ENCODE peak calls at places on chromosome 3, in nine cellular contexts. Y, N, E, X, U, D, C, B and H are unnamed samples.

GRCh38 chr3:133851266-133851906 is 44.3 kb downstream of the RAB6B start:
- DNase-seq in C (no peak), N (no peak), D (no peak), X (no peak), Y (no peak), E (no peak), U (no peak), B (no peak), H (no peak)

GRCh38 chr3:114714237-114714636 is 420.4 kb downstream of the TIGIT start:
- DNase-seq in C (peak), B (no peak), Y (no peak), X (no peak), E (no peak), N (no peak), U (no peak), D (no peak), H (peak)

GRCh38 chr3:61666615-61667320 is 105.4 kb downstream of the PTPRG start:
- DNase-seq in Y (no peak), B (no peak), C (no peak), U (no peak), E (no peak), N (no peak), X (no peak), D (no peak), H (no peak)

GRCh38 chr3:195182470-195182795 is 88.5 kb downstream of the XXYLT1 start:
- DNase-seq in N (no peak), X (peak), C (peak), E (no peak), B (peak), Y (peak), U (no peak), D (no peak), H (no peak)

GRCh38 chr3:155748611-155749365 is 3.9 kb upstream of the PLCH1 start:
- DNase-seq in Y (no peak), X (no peak), N (no peak), E (no peak), D (no peak), B (no peak), C (no peak), U (no peak), H (no peak)

GRCh38 chr3:97131476-97131875 is 317.1 kb downstream of the EPHA6 start:
- DNase-seq in E (no peak), X (no peak), Y (no peak), D (no peak), C (no peak), B (no peak), U (no peak), N (no peak), H (no peak)

GRCh38 chr3:183455064-183455463 is 26.6 kb upstream of the MCF2L2 start:
- DNase-seq in N (no peak), B (no peak), E (no peak), U (no peak), X (no peak), C (peak), Y (peak), D (no peak), H (no peak)

GRCh38 chr3:133885241-133885711 is 10.4 kb downstream of the RAB6B start:
- DNase-seq in B (no peak), X (no peak), D (peak), U (no peak), C (no peak), Y (no peak), E (no peak), N (no peak), H (no peak)

GRCh38 chr3:52893723-52894122 is 3.6 kb downstream of the STIMATE start:
- DNase-seq in N (peak), U (no peak), X (no peak), E (no peak), Y (no peak), C (no peak), D (no peak), B (no peak), H (peak)

GRCh38 chr3:195803309-195803908 is 8.3 kb downstream of the MUC4 start:
- DNase-seq in X (peak), D (peak), C (no peak), Y (no peak), U (no peak), E (no peak), B (peak), N (no peak), H (no peak)

GRCh38 chr3:119122350-119122749 is 23.6 kb upstream of the TEX55 start:
- DNase-seq in D (no peak), U (no peak), C (no peak), N (no peak), X (no peak), B (no peak), E (no peak), Y (no peak), H (no peak)

GRCh38 chr3:32391643-32392529 is at the start of gene CMTM7:
- DNase-seq in X (peak), E (peak), C (peak), Y (peak), B (peak), D (peak), N (peak), U (peak), H (peak)

GRCh38 chr3:88263417-88264116 is 113.8 kb downstream of the C3orf38 start:
- DNase-seq in Y (no peak), B (no peak), X (no peak), D (no peak), C (no peak), U (no peak), N (no peak), E (peak), H (no peak)

GRCh38 chr3:100032262-100032661 is 82.0 kb downstream of the FILIP1L start:
- DNase-seq in N (no peak), X (no peak), E (no peak), B (no peak), C (no peak), Y (peak), D (no peak), U (no peak), H (no peak)

GRCh38 chr3:100613721-100614390 is 4.5 kb downstream of the ADGRG7 start:
- DNase-seq in E (no peak), D (no peak), N (no peak), X (no peak), B (no peak), U (no peak), C (no peak), Y (no peak), H (no peak)

GRCh38 chr3:119819806-119820205 is 37.9 kb downstream of the NR1I2 start:
- DNase-seq in Y (peak), D (no peak), E (no peak), C (no peak), U (no peak), N (no peak), X (no peak), B (no peak), H (no peak)

GRCh38 chr3:141959921-141960554 is 83.6 kb downstream of the ATP1B3 start:
- DNase-seq in Y (peak), N (no peak), B (no peak), U (no peak), E (no peak), C (no peak), X (no peak), D (no peak), H (no peak)

GRCh38 chr3:141965471-141965870 is 89.0 kb downstream of the ATP1B3 start:
- DNase-seq in N (no peak), Y (no peak), B (no peak), E (no peak), C (no peak), X (no peak), D (no peak), U (no peak), H (no peak)

GRCh38 chr3:141959531-141959920 is 83.1 kb downstream of the ATP1B3 start:
- DNase-seq in Y (no peak), B (no peak), D (no peak), U (no peak), C (no peak), X (no peak), N (no peak), E (no peak), H (no peak)

GRCh38 chr3:141963301-141963700 is 86.9 kb downstream of the ATP1B3 start:
- DNase-seq in C (no peak), Y (peak), X (no peak), E (no peak), U (no peak), D (no peak), N (no peak), B (no peak), H (no peak)

DNA sequence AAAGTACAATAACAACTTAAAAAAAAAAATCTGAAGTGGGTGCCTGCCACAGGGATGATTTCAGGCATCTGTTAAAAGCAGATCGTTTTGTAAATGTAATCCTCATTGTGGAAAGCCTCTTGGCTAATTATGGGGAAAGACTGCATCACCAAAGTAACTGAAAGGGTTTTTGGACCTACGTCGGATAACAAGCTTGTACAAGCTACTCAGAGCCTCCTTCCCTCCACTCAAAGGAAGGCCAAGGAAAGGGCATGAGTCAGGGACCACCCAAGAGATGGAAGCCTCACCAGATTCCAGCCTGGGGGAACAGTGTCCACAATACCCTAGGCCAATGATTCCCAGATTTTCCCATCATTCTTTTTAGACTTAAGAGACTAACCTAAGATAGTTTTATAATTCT is 84.3 kb downstream of the ATP1B3 start:
- DNase-seq in U (no peak), C (no peak), E (no peak), Y (peak), D (no peak), X (no peak), B (no peak), N (no peak), H (no peak)
- H3K4me3 ChIP-seq in U (no peak), C (no peak), E (no peak), Y (no peak), D (no peak), X (no peak), B (no peak), N (no peak), H (no peak)

DNA sequence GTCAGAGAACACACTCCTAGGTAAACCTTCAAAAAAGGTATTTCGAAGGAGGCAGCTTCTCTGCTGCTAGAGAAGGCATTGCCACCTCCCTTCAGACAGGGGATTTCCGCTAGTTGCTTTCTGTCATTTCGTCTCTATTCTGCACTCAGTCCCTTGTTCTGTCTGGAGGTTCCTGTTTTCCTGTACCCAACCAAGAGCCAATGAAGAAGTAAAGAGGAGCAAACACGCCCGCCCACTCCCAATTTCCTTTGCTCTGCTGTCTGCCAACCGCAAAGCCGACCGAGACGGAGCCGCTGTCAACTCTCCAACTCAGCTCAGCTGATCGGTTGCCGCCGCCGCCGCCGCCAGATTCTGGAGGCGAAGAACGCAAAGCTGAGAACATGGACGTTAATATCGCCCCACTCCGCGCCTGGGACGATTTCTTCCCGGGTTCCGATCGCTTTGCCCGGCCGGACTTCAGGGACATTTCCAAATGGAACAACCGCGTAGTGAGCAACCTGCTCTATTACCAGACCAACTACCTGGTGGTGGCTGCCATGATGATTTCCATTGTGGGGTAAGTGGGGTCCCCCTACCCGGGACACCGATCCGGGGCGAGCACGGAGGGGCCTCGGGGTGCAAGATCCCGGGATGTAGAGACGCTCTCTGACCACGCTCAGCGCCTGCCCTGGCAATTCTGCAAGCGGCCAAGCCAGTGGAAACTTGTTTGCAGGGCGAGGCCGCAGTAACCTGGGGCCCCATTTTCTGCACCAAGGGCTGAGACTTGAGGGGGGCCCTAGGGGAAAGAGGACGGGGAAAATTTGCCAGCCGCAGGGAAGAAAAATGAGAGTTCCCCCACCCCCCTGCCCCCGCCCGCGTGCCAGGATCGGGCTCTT is at the start of gene ARL6IP5:
- DNase-seq in U (peak), B (peak), N (peak), C (peak), X (peak), Y (peak), D (peak), E (peak), H (peak)
- TF ChIP-seq POLR2A in U (no peak), B (peak), N (peak), C (peak), X (peak), Y (no peak), D (peak), E (peak), H (no peak)

GRCh38 chr3:10950476-10951294 is 41.9 kb upstream of the SLC6A1 start:
- DNase-seq in C (peak), Y (peak), U (no peak), D (no peak), B (peak), E (no peak), X (peak), N (no peak), H (peak)
- H3K4me3 ChIP-seq in C (no peak), Y (no peak), U (no peak), D (no peak), B (no peak), E (no peak), X (no peak), N (no peak), H (no peak)

DNA sequence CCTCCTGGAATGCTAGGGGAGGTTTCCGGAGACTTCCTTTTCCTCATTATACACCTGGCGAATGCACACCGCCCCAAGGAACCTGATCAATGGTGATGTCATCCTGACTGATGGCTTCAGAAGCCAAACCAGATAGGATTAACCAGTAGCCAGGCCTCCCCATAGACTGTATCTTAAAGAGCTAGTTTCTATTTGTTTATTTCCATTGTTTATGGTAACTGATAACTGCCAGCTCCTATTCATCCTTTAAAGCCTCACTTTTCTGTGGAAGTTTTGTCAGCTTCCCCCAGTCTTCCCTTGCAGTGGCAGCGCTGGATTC is at the start of gene MKRN2OS:
- DNase-seq in X (no peak), B (no peak), D (no peak), N (peak), C (no peak), E (peak), U (no peak), Y (peak), H (no peak)
- TF ChIP-seq POLR2A in X (no peak), B (no peak), D (no peak), N (no peak), C (no peak), E (no peak), U (no peak), Y (no peak), H (no peak)